ENCODE peak calls at places on chromosomes 11 and 22, in six cellular contexts. W is A549, B is endothelial cell of umbilical vein, V is K562, M is HepG2, S is GM12878. K is an unnamed sample.

GRCh38 chr11:30879322-30880020 is 293.3 kb upstream of the MPPED2 start:
- DNase-seq in W (no peak), B (peak), V (no peak), M (no peak), S (no peak), K (no peak)

GRCh38 chr11:86197448-86197847 is 47.1 kb upstream of the EED start:
- DNase-seq in W (no peak), B (no peak), V (peak), M (no peak), S (no peak), K (peak)

GRCh38 chr11:73055002-73055401 is 87.1 kb downstream of the FCHSD2 start:
- DNase-seq in W (no peak), B (no peak), V (no peak), M (no peak), S (no peak), K (no peak)

GRCh38 chr22:23539135-23539838 is 40.8 kb downstream of the IGLL1 start:
- DNase-seq in W (peak), B (peak), V (peak), M (peak), S (peak), K (peak)

GRCh38 chr11:15955595-15955994 is 400.8 kb downstream of the SOX6 start:
- DNase-seq in W (no peak), B (no peak), V (no peak), M (no peak), S (no peak), K (no peak)

GRCh38 chr11:96256213-96256580 is 86.8 kb downstream of the MAML2 start:
- DNase-seq in W (no peak), B (no peak), V (peak), M (no peak), S (no peak), K (peak)

GRCh38 chr11:71787014-71787823 is 45.8 kb upstream of the DEFB108B start:
- DNase-seq in W (peak), B (peak), V (peak), M (peak), S (peak), K (peak)

GRCh38 chr11:61930936-61931335 is 13.6 kb upstream of the RAB3IL1 start:
- DNase-seq in W (no peak), B (no peak), V (no peak), M (peak), S (no peak), K (no peak)

GRCh38 chr11:67006029-67006884 is 16.7 kb upstream of the SYT12 start:
- DNase-seq in W (peak), B (no peak), V (peak), M (peak), S (no peak), K (peak)

GRCh38 chr11:64090811-64091516 is 55.2 kb downstream of the FLRT1 start:
- DNase-seq in W (peak), B (no peak), V (peak), M (no peak), S (no peak), K (peak)

GRCh38 chr11:120244476-120244875 is 4.5 kb downstream of the POU2F3 start:
- DNase-seq in W (no peak), B (no peak), V (no peak), M (no peak), S (no peak), K (peak)

GRCh38 chr11:16776716-16777115 is 38.3 kb downstream of the C11orf58 start:
- DNase-seq in W (no peak), B (no peak), V (no peak), M (no peak), S (no peak), K (no peak)

GRCh38 chr11:31118566-31118965 is 251.0 kb downstream of the DCDC1 start:
- DNase-seq in W (no peak), B (no peak), V (no peak), M (no peak), S (no peak), K (no peak)

GRCh38 chr11:78715639-78716311 is 141.1 kb upstream of the NARS2 start:
- DNase-seq in W (peak), B (peak), V (peak), M (peak), S (no peak), K (peak)
- TF ChIP-seq MYC in W (no peak), B (no peak), V (no peak), M (no peak), S (no peak), K (no peak)

DNA sequence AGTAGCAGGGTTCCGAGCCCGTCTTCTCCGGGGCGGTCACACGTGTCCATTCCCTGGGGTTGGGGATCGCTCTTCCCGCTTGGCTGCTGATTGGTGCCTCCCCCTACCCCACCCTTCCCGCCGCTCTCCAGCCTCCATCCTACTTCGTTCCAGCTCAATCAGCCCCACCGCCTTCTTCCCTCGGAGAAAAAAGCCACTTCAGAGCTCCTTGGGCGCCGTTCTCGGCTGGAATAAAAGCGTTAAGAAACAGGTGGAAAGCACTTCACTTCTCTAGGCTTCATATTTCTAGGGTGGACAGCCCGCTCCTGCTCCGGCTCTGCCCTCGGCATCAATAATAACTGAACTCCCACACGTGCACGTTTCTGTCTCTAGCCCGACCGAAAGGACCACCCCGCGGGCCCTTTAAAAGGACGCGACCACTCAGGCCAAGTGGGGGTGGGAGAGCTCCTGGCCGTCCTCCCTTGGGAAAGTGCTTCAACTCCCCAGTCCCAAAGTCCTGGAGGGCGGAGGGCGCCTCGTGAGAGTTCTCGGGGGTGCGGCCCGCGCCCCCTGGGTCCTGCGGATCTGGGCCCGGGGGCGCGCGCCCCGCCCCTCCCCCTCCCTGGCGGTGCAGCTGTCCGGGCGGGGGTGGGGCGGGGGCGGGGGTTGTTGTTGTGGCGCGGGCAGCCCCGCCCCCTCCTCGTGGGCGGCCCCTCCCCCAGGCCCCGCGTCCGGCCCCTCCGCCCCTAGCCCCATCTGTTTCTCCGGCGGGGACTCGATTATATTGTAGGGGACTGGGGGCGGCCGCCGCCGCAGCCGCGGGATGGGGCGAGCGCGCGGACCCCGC is at the start of gene CECR2:
- DNase-seq in W (no peak), B (no peak), V (peak), M (no peak), S (peak), K (peak)
- H3K4me3 ChIP-seq in W (peak), B (no peak), V (peak), M (peak), S (peak), K (peak)

DNA sequence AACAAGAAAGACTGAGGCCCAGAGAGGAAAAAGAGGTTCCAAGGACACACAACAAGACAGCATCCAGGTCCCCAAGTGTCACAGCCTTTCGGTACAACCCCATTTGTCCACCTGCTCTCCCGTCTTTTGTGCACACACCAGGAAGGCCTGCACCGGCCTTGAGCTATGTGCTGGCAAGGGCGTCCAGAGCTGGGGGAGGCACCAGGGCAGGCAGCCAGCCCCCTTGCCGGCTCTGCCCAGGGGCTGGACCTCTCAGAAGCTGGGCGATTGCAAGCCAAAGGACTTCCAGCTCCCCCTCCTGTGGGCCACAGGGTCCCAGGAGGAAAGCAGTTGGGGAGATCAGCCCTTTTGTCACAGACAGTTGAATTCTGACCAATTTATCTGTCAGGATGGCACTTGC is 210.5 kb downstream of the MN1 start:
- DNase-seq in W (no peak), B (no peak), V (no peak), M (no peak), S (no peak), K (no peak)
- TF ChIP-seq MAX in W (no peak), B (no peak), V (no peak), M (no peak), S (no peak), K (no peak)

DNA sequence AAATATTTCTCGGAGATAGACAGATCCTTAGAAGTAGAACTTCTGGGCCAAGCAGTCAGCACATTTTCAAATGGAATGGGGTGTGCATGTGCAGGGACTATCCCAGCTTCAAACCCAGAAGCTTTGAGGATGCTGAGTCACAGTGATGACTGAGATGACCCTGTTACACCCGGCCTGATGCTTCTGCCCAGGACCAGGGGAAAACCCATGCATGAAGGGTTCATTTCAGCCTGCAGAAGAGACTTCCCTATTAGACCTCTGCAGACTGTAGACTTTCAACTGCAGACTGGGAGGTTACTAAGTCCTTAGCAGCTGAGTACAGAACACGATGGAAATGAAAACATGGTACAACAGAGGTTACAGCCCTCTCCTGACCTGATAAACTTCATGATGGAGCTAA is 3.6 kb upstream of the OR2AT4 start:
- DNase-seq in W (peak), B (no peak), V (peak), M (no peak), S (peak), K (peak)
- TF ChIP-seq MYC in W (no peak), B (no peak), V (peak), M (no peak), S (no peak), K (no peak)

GRCh38 chr11:126403658-126404057 is 48.2 kb downstream of the ST3GAL4 start:
- DNase-seq in W (no peak), B (no peak), V (no peak), M (no peak), S (peak), K (no peak)
- H3K4me3 ChIP-seq in W (no peak), B (no peak), V (no peak), M (no peak), S (no peak), K (no peak)

GRCh38 chr22:49569286-49570031 is 258.2 kb downstream of the BRD1 start:
- DNase-seq in W (no peak), B (no peak), V (no peak), M (no peak), S (no peak), K (no peak)
- TF ChIP-seq MAX in W (no peak), B (no peak), V (no peak), M (no peak), S (no peak), K (no peak)

DNA sequence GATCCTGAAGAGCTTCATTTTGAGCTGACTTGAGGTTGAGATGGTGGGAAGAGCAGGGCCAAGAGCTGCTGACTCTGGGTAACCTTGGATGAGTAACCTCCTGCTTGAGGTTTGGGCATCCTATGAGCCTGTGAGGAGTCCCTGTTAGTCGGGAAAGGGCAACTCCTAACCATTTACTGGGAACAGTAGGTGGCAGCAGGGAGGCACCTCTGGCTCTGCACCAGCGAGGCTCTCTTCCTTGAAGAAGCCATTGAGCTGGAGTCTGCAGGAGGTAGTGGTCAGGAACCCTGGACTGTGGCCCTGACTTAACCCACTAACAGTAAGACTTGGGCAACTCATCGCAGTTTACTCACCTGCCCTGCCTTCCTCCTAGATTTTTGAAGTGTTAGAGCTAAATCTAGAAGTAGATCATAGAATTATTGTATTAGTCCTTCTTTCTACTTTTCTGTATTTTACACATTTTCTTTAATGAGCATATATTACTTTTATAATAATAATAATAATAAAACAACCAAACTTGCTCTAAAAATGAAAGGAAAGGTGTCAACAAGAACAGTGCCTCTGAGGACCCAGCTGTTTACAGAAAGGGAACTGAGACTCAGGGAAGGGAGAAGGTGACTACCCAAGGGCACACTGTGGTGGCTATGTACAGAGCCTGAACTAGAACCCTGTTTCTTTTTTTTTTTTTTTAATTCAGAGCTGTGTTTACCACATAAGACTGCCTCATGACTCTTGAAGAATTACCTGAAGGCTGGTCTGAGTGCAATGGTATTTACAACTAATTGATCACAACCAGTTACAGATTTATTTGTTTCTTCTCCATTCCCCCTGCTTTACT is 47.5 kb downstream of the MEI1 start:
- DNase-seq in W (peak), B (peak), V (peak), M (peak), S (peak), K (peak)
- TF ChIP-seq MYC in W (no peak), B (no peak), V (no peak), M (no peak), S (no peak), K (peak)